ENCODE peak calls at places on chromosome 13, in seven cellular contexts. One of them, this sample, is unnamed.

GRCh38 chr13:45258339-45258685 is 57.5 kb upstream of the KCTD4 start:
- DNase-seq in germinal center: no peak
- DNase-seq in NCI-H345: no peak
- DNase-seq in CD8-positive, alpha-beta memory T cell: no peak
- DNase-seq in activated B cell treated with CpG ODN at 0.5 μM for 24 hours: no peak
- DNase-seq in neural progenitor cell: no peak
- DNase-seq in activated T-cell treated with anti-CD3 and anti-CD28 coated beads for 1 hour: no peak
- DNase-seq in this sample: no peak

GRCh38 chr13:98384739-98385138 is 192.2 kb downstream of the STK24 start:
- DNase-seq in neural progenitor cell: no peak
- DNase-seq in activated B cell treated with CpG ODN at 0.5 μM for 24 hours: no peak
- DNase-seq in activated T-cell treated with anti-CD3 and anti-CD28 coated beads for 1 hour: no peak
- DNase-seq in germinal center: no peak
- DNase-seq in CD8-positive, alpha-beta memory T cell: no peak
- DNase-seq in NCI-H345: no peak
- DNase-seq in this sample: no peak

GRCh38 chr13:27151798-27152599 is 19.6 kb downstream of the USP12 start:
- DNase-seq in germinal center: no peak
- DNase-seq in activated B cell treated with CpG ODN at 0.5 μM for 24 hours: no peak
- DNase-seq in NCI-H345: no peak
- DNase-seq in neural progenitor cell: no peak
- DNase-seq in activated T-cell treated with anti-CD3 and anti-CD28 coated beads for 1 hour: no peak
- DNase-seq in CD8-positive, alpha-beta memory T cell: no peak
- DNase-seq in this sample: no peak

GRCh38 chr13:80408270-80408669 is 67.3 kb upstream of the SPRY2 start:
- DNase-seq in neural progenitor cell: no peak
- DNase-seq in CD8-positive, alpha-beta memory T cell: no peak
- DNase-seq in NCI-H345: no peak
- DNase-seq in activated B cell treated with CpG ODN at 0.5 μM for 24 hours: no peak
- DNase-seq in activated T-cell treated with anti-CD3 and anti-CD28 coated beads for 1 hour: no peak
- DNase-seq in germinal center: no peak
- DNase-seq in this sample: no peak

GRCh38 chr13:107743983-107744382 is 471.4 kb downstream of the LIG4 start:
- DNase-seq in activated T-cell treated with anti-CD3 and anti-CD28 coated beads for 1 hour: no peak
- DNase-seq in NCI-H345: no peak
- DNase-seq in neural progenitor cell: peak; percentile 17
- DNase-seq in germinal center: no peak
- DNase-seq in CD8-positive, alpha-beta memory T cell: no peak
- DNase-seq in activated B cell treated with CpG ODN at 0.5 μM for 24 hours: no peak
- DNase-seq in this sample: no peak

GRCh38 chr13:30257433-30258099 is 49.8 kb downstream of the KATNAL1 start:
- DNase-seq in germinal center: peak; percentile 27
- DNase-seq in NCI-H345: no peak
- DNase-seq in activated B cell treated with CpG ODN at 0.5 μM for 24 hours: no peak
- DNase-seq in activated T-cell treated with anti-CD3 and anti-CD28 coated beads for 1 hour: no peak
- DNase-seq in neural progenitor cell: peak; percentile 82
- DNase-seq in CD8-positive, alpha-beta memory T cell: no peak
- DNase-seq in this sample: peak; percentile 42

GRCh38 chr13:85601526-85601925 is 197.7 kb downstream of the SLITRK6 start:
- DNase-seq in CD8-positive, alpha-beta memory T cell: no peak
- DNase-seq in NCI-H345: no peak
- DNase-seq in activated T-cell treated with anti-CD3 and anti-CD28 coated beads for 1 hour: no peak
- DNase-seq in germinal center: no peak
- DNase-seq in neural progenitor cell: no peak
- DNase-seq in activated B cell treated with CpG ODN at 0.5 μM for 24 hours: no peak
- DNase-seq in this sample: no peak

GRCh38 chr13:82070411-82070810 is 1729.5 kb upstream of the SPRY2 start:
- DNase-seq in activated B cell treated with CpG ODN at 0.5 μM for 24 hours: no peak
- DNase-seq in activated T-cell treated with anti-CD3 and anti-CD28 coated beads for 1 hour: no peak
- DNase-seq in germinal center: no peak
- DNase-seq in CD8-positive, alpha-beta memory T cell: no peak
- DNase-seq in NCI-H345: no peak
- DNase-seq in neural progenitor cell: no peak
- DNase-seq in this sample: no peak

GRCh38 chr13:48457578-48458242 is 44.8 kb upstream of the LPAR6 start:
- DNase-seq in NCI-H345: no peak
- DNase-seq in germinal center: no peak
- DNase-seq in CD8-positive, alpha-beta memory T cell: no peak
- DNase-seq in activated T-cell treated with anti-CD3 and anti-CD28 coated beads for 1 hour: no peak
- DNase-seq in neural progenitor cell: no peak
- DNase-seq in activated B cell treated with CpG ODN at 0.5 μM for 24 hours: no peak
- DNase-seq in this sample: no peak

GRCh38 chr13:106314417-106314816 is 221.0 kb downstream of the EFNB2 start:
- DNase-seq in activated T-cell treated with anti-CD3 and anti-CD28 coated beads for 1 hour: no peak
- DNase-seq in neural progenitor cell: no peak
- DNase-seq in activated B cell treated with CpG ODN at 0.5 μM for 24 hours: no peak
- DNase-seq in CD8-positive, alpha-beta memory T cell: no peak
- DNase-seq in germinal center: no peak
- DNase-seq in NCI-H345: no peak
- DNase-seq in this sample: no peak

GRCh38 chr13:97223711-97224461 is 1.8 kb downstream of the MBNL2 start:
- DNase-seq in CD8-positive, alpha-beta memory T cell: no peak
- DNase-seq in activated B cell treated with CpG ODN at 0.5 μM for 24 hours: peak; percentile 19
- DNase-seq in NCI-H345: peak; percentile 48
- DNase-seq in activated T-cell treated with anti-CD3 and anti-CD28 coated beads for 1 hour: no peak
- DNase-seq in germinal center: peak; percentile 55
- DNase-seq in neural progenitor cell: peak; percentile 42
- DNase-seq in this sample: peak; percentile 33

GRCh38 chr13:93539914-93540313 is 313.3 kb downstream of the GPC6 start:
- DNase-seq in CD8-positive, alpha-beta memory T cell: no peak
- DNase-seq in neural progenitor cell: no peak
- DNase-seq in activated T-cell treated with anti-CD3 and anti-CD28 coated beads for 1 hour: no peak
- DNase-seq in NCI-H345: no peak
- DNase-seq in germinal center: no peak
- DNase-seq in activated B cell treated with CpG ODN at 0.5 μM for 24 hours: no peak
- DNase-seq in this sample: no peak

GRCh38 chr13:80716610-80717081 is 375.7 kb upstream of the SPRY2 start:
- DNase-seq in CD8-positive, alpha-beta memory T cell: no peak
- DNase-seq in activated T-cell treated with anti-CD3 and anti-CD28 coated beads for 1 hour: no peak
- DNase-seq in NCI-H345: peak; percentile 60
- DNase-seq in activated B cell treated with CpG ODN at 0.5 μM for 24 hours: no peak
- DNase-seq in germinal center: no peak
- DNase-seq in neural progenitor cell: no peak
- DNase-seq in this sample: no peak

GRCh38 chr13:114099191-114099590 is 33.2 kb downstream of the RASA3 start:
- DNase-seq in activated T-cell treated with anti-CD3 and anti-CD28 coated beads for 1 hour: no peak
- DNase-seq in neural progenitor cell: peak; percentile 60
- DNase-seq in germinal center: no peak
- DNase-seq in CD8-positive, alpha-beta memory T cell: no peak
- DNase-seq in activated B cell treated with CpG ODN at 0.5 μM for 24 hours: no peak
- DNase-seq in NCI-H345: peak; percentile 35
- DNase-seq in this sample: no peak

GRCh38 chr13:111422352-111422751 is 101.9 kb downstream of the TEX29 start:
- DNase-seq in activated T-cell treated with anti-CD3 and anti-CD28 coated beads for 1 hour: no peak
- DNase-seq in CD8-positive, alpha-beta memory T cell: no peak
- DNase-seq in neural progenitor cell: no peak
- DNase-seq in NCI-H345: peak; percentile 82
- DNase-seq in activated B cell treated with CpG ODN at 0.5 μM for 24 hours: no peak
- DNase-seq in germinal center: no peak
- DNase-seq in this sample: no peak

GRCh38 chr13:24218977-24219376 is 58.5 kb downstream of the SPATA13 start:
- DNase-seq in activated T-cell treated with anti-CD3 and anti-CD28 coated beads for 1 hour: no peak
- DNase-seq in germinal center: no peak
- DNase-seq in neural progenitor cell: no peak
- DNase-seq in activated B cell treated with CpG ODN at 0.5 μM for 24 hours: no peak
- DNase-seq in CD8-positive, alpha-beta memory T cell: no peak
- DNase-seq in NCI-H345: no peak
- DNase-seq in this sample: no peak

GRCh38 chr13:61874970-61875579 is 459.4 kb upstream of the PCDH20 start:
- DNase-seq in activated B cell treated with CpG ODN at 0.5 μM for 24 hours: no peak
- DNase-seq in germinal center: no peak
- DNase-seq in activated T-cell treated with anti-CD3 and anti-CD28 coated beads for 1 hour: no peak
- DNase-seq in neural progenitor cell: no peak
- DNase-seq in CD8-positive, alpha-beta memory T cell: no peak
- DNase-seq in NCI-H345: no peak
- DNase-seq in this sample: no peak

GRCh38 chr13:29577135-29578051 is 18.1 kb downstream of the SLC7A1 start:
- DNase-seq in CD8-positive, alpha-beta memory T cell: no peak
- DNase-seq in NCI-H345: no peak
- DNase-seq in activated T-cell treated with anti-CD3 and anti-CD28 coated beads for 1 hour: no peak
- DNase-seq in neural progenitor cell: no peak
- DNase-seq in activated B cell treated with CpG ODN at 0.5 μM for 24 hours: no peak
- DNase-seq in germinal center: no peak
- DNase-seq in this sample: no peak

GRCh38 chr13:74966814-74967213 is 515.2 kb downstream of the TBC1D4 start:
- DNase-seq in activated B cell treated with CpG ODN at 0.5 μM for 24 hours: no peak
- DNase-seq in germinal center: no peak
- DNase-seq in activated T-cell treated with anti-CD3 and anti-CD28 coated beads for 1 hour: no peak
- DNase-seq in CD8-positive, alpha-beta memory T cell: no peak
- DNase-seq in neural progenitor cell: peak; percentile 41
- DNase-seq in NCI-H345: peak; percentile 9
- DNase-seq in this sample: no peak

This sample was measured in nephron progenitor cell.